ENCODE peak calls at places on chromosomes 1 and 21, in eight cellular contexts. One of them, this sample, is unnamed.
A peak's percentile ranks its signal among the peaks of the same experiment; 100 is the strongest.

GRCh38 chr1:190436615-190437014 is 41.0 kb downstream of the BRINP3 start:
- DNase-seq in A549: peak; percentile 17
- DNase-seq in neural crest cell: no peak
- DNase-seq in AG04450: peak; percentile 30
- DNase-seq in GM23338: no peak
- DNase-seq in WERI-Rb-1: no peak
- DNase-seq in fibroblast of the aortic adventitia: peak; percentile 58
- DNase-seq in BJ: no peak
- DNase-seq in this sample: peak; percentile 8

GRCh38 chr1:201126832-201127754 is at the start of gene ASCL5:
- DNase-seq in WERI-Rb-1: peak; percentile 95
- DNase-seq in neural crest cell: no peak
- DNase-seq in A549: peak; percentile 84
- DNase-seq in BJ: no peak
- DNase-seq in GM23338: peak; percentile 68
- DNase-seq in AG04450: no peak
- DNase-seq in fibroblast of the aortic adventitia: peak; percentile 21
- DNase-seq in this sample: no peak

GRCh38 chr1:183640193-183640592 is 4.6 kb upstream of the ARPC5 start:
- DNase-seq in fibroblast of the aortic adventitia: no peak
- DNase-seq in WERI-Rb-1: no peak
- DNase-seq in neural crest cell: no peak
- DNase-seq in BJ: no peak
- DNase-seq in AG04450: no peak
- DNase-seq in GM23338: no peak
- DNase-seq in A549: no peak
- DNase-seq in this sample: no peak

GRCh38 chr1:173100476-173101107 is 49.9 kb upstream of the TNFSF18 start:
- DNase-seq in neural crest cell: no peak
- DNase-seq in AG04450: no peak
- DNase-seq in BJ: no peak
- DNase-seq in fibroblast of the aortic adventitia: no peak
- DNase-seq in GM23338: no peak
- DNase-seq in A549: no peak
- DNase-seq in WERI-Rb-1: no peak
- DNase-seq in this sample: no peak

GRCh38 chr1:201282931-201283829 is at the start of gene PKP1:
- DNase-seq in A549: no peak
- DNase-seq in GM23338: peak; percentile 65
- DNase-seq in BJ: no peak
- DNase-seq in fibroblast of the aortic adventitia: no peak
- DNase-seq in neural crest cell: peak; percentile 23
- DNase-seq in AG04450: no peak
- DNase-seq in WERI-Rb-1: no peak
- DNase-seq in this sample: no peak

GRCh38 chr21:43958364-43959158 is 53.5 kb upstream of the TRAPPC10 start:
- DNase-seq in WERI-Rb-1: no peak
- DNase-seq in neural crest cell: no peak
- DNase-seq in BJ: no peak
- DNase-seq in A549: no peak
- DNase-seq in GM23338: no peak
- DNase-seq in AG04450: no peak
- DNase-seq in fibroblast of the aortic adventitia: no peak
- DNase-seq in this sample: no peak

GRCh38 chr1:229132106-229132443 is 138.8 kb upstream of the RAB4A start:
- DNase-seq in AG04450: no peak
- DNase-seq in neural crest cell: no peak
- DNase-seq in GM23338: no peak
- DNase-seq in BJ: no peak
- DNase-seq in fibroblast of the aortic adventitia: no peak
- DNase-seq in A549: no peak
- DNase-seq in WERI-Rb-1: no peak
- DNase-seq in this sample: no peak

GRCh38 chr1:111792249-111792648 is 36.5 kb downstream of the DDX20 start:
- DNase-seq in fibroblast of the aortic adventitia: no peak
- DNase-seq in GM23338: peak; percentile 23
- DNase-seq in A549: no peak
- DNase-seq in WERI-Rb-1: no peak
- DNase-seq in BJ: no peak
- DNase-seq in neural crest cell: no peak
- DNase-seq in AG04450: no peak
- DNase-seq in this sample: no peak

GRCh38 chr1:45848714-45849113 is 45.3 kb downstream of the MAST2 start:
- DNase-seq in A549: no peak
- DNase-seq in AG04450: no peak
- DNase-seq in WERI-Rb-1: no peak
- DNase-seq in BJ: no peak
- DNase-seq in fibroblast of the aortic adventitia: no peak
- DNase-seq in neural crest cell: no peak
- DNase-seq in GM23338: peak; percentile 54
- DNase-seq in this sample: no peak

GRCh38 chr1:223645903-223646302 is 19.6 kb downstream of the CAPN8 start:
- DNase-seq in AG04450: no peak
- DNase-seq in fibroblast of the aortic adventitia: no peak
- DNase-seq in BJ: no peak
- DNase-seq in A549: no peak
- DNase-seq in GM23338: no peak
- DNase-seq in neural crest cell: no peak
- DNase-seq in WERI-Rb-1: no peak
- DNase-seq in this sample: no peak

GRCh38 chr1:62285984-62286481 is 33.2 kb downstream of the KANK4 start:
- DNase-seq in fibroblast of the aortic adventitia: no peak
- DNase-seq in neural crest cell: no peak
- DNase-seq in AG04450: no peak
- DNase-seq in WERI-Rb-1: no peak
- DNase-seq in GM23338: peak; percentile 65
- DNase-seq in BJ: no peak
- DNase-seq in A549: no peak
- DNase-seq in this sample: no peak

GRCh38 chr1:200129480-200129879 is 102.0 kb downstream of the NR5A2 start:
- DNase-seq in WERI-Rb-1: no peak
- DNase-seq in neural crest cell: no peak
- DNase-seq in AG04450: no peak
- DNase-seq in GM23338: peak; percentile 51
- DNase-seq in BJ: no peak
- DNase-seq in A549: no peak
- DNase-seq in fibroblast of the aortic adventitia: no peak
- DNase-seq in this sample: no peak

GRCh38 chr1:43327549-43328292 is 9.9 kb upstream of the MPL start:
- DNase-seq in neural crest cell: no peak
- DNase-seq in fibroblast of the aortic adventitia: peak; percentile 23
- DNase-seq in BJ: no peak
- DNase-seq in A549: no peak
- DNase-seq in GM23338: no peak
- DNase-seq in WERI-Rb-1: no peak
- DNase-seq in AG04450: no peak
- DNase-seq in this sample: peak; percentile 23

GRCh38 chr1:31811605-31812004 is 4.2 kb downstream of the SPOCD1 start:
- DNase-seq in GM23338: peak; percentile 91
- DNase-seq in A549: no peak
- DNase-seq in AG04450: no peak
- DNase-seq in WERI-Rb-1: no peak
- DNase-seq in neural crest cell: peak; percentile 46
- DNase-seq in BJ: no peak
- DNase-seq in fibroblast of the aortic adventitia: peak; percentile 40
- DNase-seq in this sample: peak; percentile 41

GRCh38 chr1:214838351-214838750 is 235.4 kb downstream of the CENPF start:
- DNase-seq in GM23338: no peak
- DNase-seq in A549: no peak
- DNase-seq in AG04450: no peak
- DNase-seq in WERI-Rb-1: no peak
- DNase-seq in fibroblast of the aortic adventitia: peak; percentile 64
- DNase-seq in neural crest cell: no peak
- DNase-seq in BJ: no peak
- DNase-seq in this sample: peak; percentile 72

GRCh38 chr1:9840176-9840575 is 16.4 kb upstream of the CLSTN1 start:
- DNase-seq in GM23338: no peak
- DNase-seq in WERI-Rb-1: peak; percentile 82
- DNase-seq in neural crest cell: no peak
- DNase-seq in AG04450: no peak
- DNase-seq in BJ: no peak
- DNase-seq in fibroblast of the aortic adventitia: no peak
- DNase-seq in A549: no peak
- DNase-seq in this sample: no peak

GRCh38 chr1:113231866-113232265 is 158.4 kb upstream of the MAGI3 start:
- DNase-seq in WERI-Rb-1: no peak
- DNase-seq in fibroblast of the aortic adventitia: no peak
- DNase-seq in GM23338: no peak
- DNase-seq in A549: no peak
- DNase-seq in neural crest cell: no peak
- DNase-seq in AG04450: no peak
- DNase-seq in BJ: no peak
- DNase-seq in this sample: no peak

GRCh38 chr21:33300701-33301631 is 23.8 kb upstream of the IFNAR1 start:
- DNase-seq in BJ: no peak
- DNase-seq in AG04450: no peak
- DNase-seq in neural crest cell: no peak
- DNase-seq in GM23338: no peak
- DNase-seq in A549: no peak
- DNase-seq in WERI-Rb-1: no peak
- DNase-seq in fibroblast of the aortic adventitia: no peak
- DNase-seq in this sample: peak; percentile 70

GRCh38 chr21:18244721-18245486 is at the start of gene CHODL:
- DNase-seq in neural crest cell: peak; percentile 9
- DNase-seq in BJ: no peak
- DNase-seq in WERI-Rb-1: peak; percentile 31
- DNase-seq in GM23338: peak; percentile 45
- DNase-seq in A549: no peak
- DNase-seq in AG04450: no peak
- DNase-seq in fibroblast of the aortic adventitia: no peak
- DNase-seq in this sample: no peak

GRCh38 chr1:165795894-165796293 is 27.2 kb upstream of the TMCO1 start:
- DNase-seq in GM23338: peak; percentile 6
- DNase-seq in A549: no peak
- DNase-seq in fibroblast of the aortic adventitia: no peak
- DNase-seq in WERI-Rb-1: no peak
- DNase-seq in neural crest cell: no peak
- DNase-seq in AG04450: no peak
- DNase-seq in BJ: no peak
- DNase-seq in this sample: peak; percentile 11

GRCh38 chr1:35726814-35727433 is 8.2 kb upstream of the C1orf216 start:
- DNase-seq in A549: peak; percentile 44
- DNase-seq in GM23338: peak; percentile 87
- DNase-seq in AG04450: peak; percentile 45
- DNase-seq in neural crest cell: peak; percentile 54
- DNase-seq in BJ: no peak
- DNase-seq in WERI-Rb-1: peak; percentile 67
- DNase-seq in fibroblast of the aortic adventitia: peak; percentile 75
- DNase-seq in this sample: peak; percentile 64

GRCh38 chr1:118158918-118159317 is 26.1 kb downstream of the SPAG17 start:
- DNase-seq in AG04450: peak; percentile 36
- DNase-seq in BJ: no peak
- DNase-seq in WERI-Rb-1: no peak
- DNase-seq in neural crest cell: no peak
- DNase-seq in GM23338: no peak
- DNase-seq in fibroblast of the aortic adventitia: peak; percentile 82
- DNase-seq in A549: no peak
- DNase-seq in this sample: no peak

GRCh38 chr1:53046930-53047329 is 15.1 kb upstream of the PODN start:
- DNase-seq in GM23338: no peak
- DNase-seq in BJ: no peak
- DNase-seq in fibroblast of the aortic adventitia: peak; percentile 86
- DNase-seq in AG04450: no peak
- DNase-seq in A549: no peak
- DNase-seq in neural crest cell: no peak
- DNase-seq in WERI-Rb-1: peak; percentile 55
- DNase-seq in this sample: peak; percentile 58

GRCh38 chr1:31567956-31568570 is 8.3 kb upstream of the TINAGL1 start:
- DNase-seq in BJ: no peak
- DNase-seq in GM23338: no peak
- DNase-seq in A549: no peak
- DNase-seq in WERI-Rb-1: no peak
- DNase-seq in AG04450: no peak
- DNase-seq in fibroblast of the aortic adventitia: peak; percentile 59
- DNase-seq in neural crest cell: no peak
- DNase-seq in this sample: no peak

GRCh38 chr1:69673301-69673700 is 105.6 kb downstream of the LRRC7 start:
- DNase-seq in WERI-Rb-1: no peak
- DNase-seq in AG04450: no peak
- DNase-seq in BJ: no peak
- DNase-seq in A549: no peak
- DNase-seq in GM23338: no peak
- DNase-seq in neural crest cell: no peak
- DNase-seq in fibroblast of the aortic adventitia: no peak
- DNase-seq in this sample: no peak

GRCh38 chr1:2330511-2331199 is 60.7 kb downstream of the MORN1 start:
- DNase-seq in neural crest cell: no peak
- DNase-seq in fibroblast of the aortic adventitia: peak; percentile 86
- DNase-seq in AG04450: peak; percentile 62
- DNase-seq in BJ: peak; percentile 74
- DNase-seq in A549: no peak
- DNase-seq in WERI-Rb-1: no peak
- DNase-seq in GM23338: no peak
- DNase-seq in this sample: peak; percentile 80
- TF ChIP-seq CTCF in neural crest cell: no peak
- TF ChIP-seq CTCF in fibroblast of the aortic adventitia: peak; percentile 2
- TF ChIP-seq CTCF in AG04450: peak; percentile 11
- TF ChIP-seq CTCF in BJ: peak; percentile 35
- TF ChIP-seq CTCF in A549: no peak
- TF ChIP-seq CTCF in WERI-Rb-1: no peak
- TF ChIP-seq CTCF in GM23338: no peak
- TF ChIP-seq CTCF in this sample: peak; percentile 8

GRCh38 chr1:85463666-85464496 is 1.1 kb downstream of the DDAH1 start:
- DNase-seq in fibroblast of the aortic adventitia: peak; percentile 49
- DNase-seq in A549: peak; percentile 8
- DNase-seq in BJ: no peak
- DNase-seq in neural crest cell: no peak
- DNase-seq in AG04450: no peak
- DNase-seq in GM23338: peak; percentile 31
- DNase-seq in WERI-Rb-1: peak; percentile 12
- DNase-seq in this sample: peak; percentile 33
- TF ChIP-seq CTCF in fibroblast of the aortic adventitia: no peak
- TF ChIP-seq CTCF in A549: no peak
- TF ChIP-seq CTCF in BJ: no peak
- TF ChIP-seq CTCF in neural crest cell: no peak
- TF ChIP-seq CTCF in AG04450: no peak
- TF ChIP-seq CTCF in GM23338: no peak
- TF ChIP-seq CTCF in WERI-Rb-1: no peak
- TF ChIP-seq CTCF in this sample: peak; percentile 11

DNA sequence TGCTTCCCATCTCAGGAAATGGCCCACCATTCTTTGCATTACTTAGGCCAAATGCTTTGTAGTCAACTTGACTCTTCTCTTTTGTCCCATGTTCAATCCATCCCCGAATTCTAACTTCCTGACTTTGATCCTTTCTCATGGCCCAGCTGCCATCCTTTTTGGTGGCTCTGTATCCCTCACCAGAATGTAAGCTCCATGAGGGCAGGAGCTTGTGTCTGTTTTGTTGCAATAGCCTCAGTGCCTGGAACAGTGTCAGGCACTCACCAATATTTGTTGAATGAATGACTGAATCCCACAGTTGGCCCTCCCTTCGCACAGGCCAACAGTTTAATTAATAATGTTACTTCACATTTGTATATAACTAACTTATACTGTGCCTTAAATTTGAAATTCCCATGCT is 3.1 kb upstream of the PARP1 start:
- DNase-seq in BJ: no peak
- DNase-seq in A549: no peak
- DNase-seq in WERI-Rb-1: no peak
- DNase-seq in AG04450: no peak
- DNase-seq in neural crest cell: no peak
- DNase-seq in fibroblast of the aortic adventitia: no peak
- DNase-seq in GM23338: no peak
- DNase-seq in this sample: no peak
- TF ChIP-seq CTCF in BJ: no peak
- TF ChIP-seq CTCF in A549: no peak
- TF ChIP-seq CTCF in WERI-Rb-1: no peak
- TF ChIP-seq CTCF in AG04450: no peak
- TF ChIP-seq CTCF in neural crest cell: no peak
- TF ChIP-seq CTCF in fibroblast of the aortic adventitia: no peak
- TF ChIP-seq CTCF in GM23338: no peak
- TF ChIP-seq CTCF in this sample: no peak

GRCh38 chr1:206761369-206761768 is 9.2 kb upstream of the IL19 start:
- DNase-seq in neural crest cell: no peak
- DNase-seq in GM23338: peak; percentile 48
- DNase-seq in BJ: no peak
- DNase-seq in A549: no peak
- DNase-seq in WERI-Rb-1: no peak
- DNase-seq in AG04450: no peak
- DNase-seq in fibroblast of the aortic adventitia: peak; percentile 17
- DNase-seq in this sample: peak; percentile 28
- TF ChIP-seq CTCF in neural crest cell: peak; percentile 42
- TF ChIP-seq CTCF in GM23338: peak; percentile 23
- TF ChIP-seq CTCF in BJ: peak; percentile 38
- TF ChIP-seq CTCF in A549: no peak
- TF ChIP-seq CTCF in WERI-Rb-1: peak; percentile 36
- TF ChIP-seq CTCF in AG04450: peak; percentile 47
- TF ChIP-seq CTCF in fibroblast of the aortic adventitia: peak; percentile 54
- TF ChIP-seq CTCF in this sample: peak; percentile 58

This sample was measured in fibroblast of villous mesenchyme.